ENCODE peak calls at places on chromosomes 3 and 15, in four cellular contexts. O, P, Q and T are unnamed samples.

GRCh38 chr3:50627407-50628051 is 10.6 kb downstream of the MAPKAPK3 start:
- DNase-seq in O (no peak), P (no peak), Q (peak; percentile 44), T (no peak)

GRCh38 chr3:172640751-172641150 is 70.1 kb downstream of the NCEH1 start:
- DNase-seq in O (no peak), P (no peak), Q (no peak), T (no peak)

GRCh38 chr15:44662478-44663409 is 718 bp downstream of the SPG11 start:
- DNase-seq in O (peak; percentile 55), P (peak; percentile 78), Q (no peak), T (peak; percentile 52)

GRCh38 chr3:102471001-102471400 is 36.2 kb downstream of the ZPLD1 start:
- DNase-seq in O (no peak), P (no peak), Q (no peak), T (no peak)

GRCh38 chr3:149657796-149658443 is at the start of gene WWTR1:
- DNase-seq in O (no peak), P (peak; percentile 19), Q (peak; percentile 95), T (no peak)

GRCh38 chr3:188153949-188154757 is at the start of gene LPP:
- DNase-seq in O (no peak), P (peak; percentile 80), Q (peak; percentile 63), T (peak; percentile 65)

GRCh38 chr3:161430307-161430706 is 59.0 kb upstream of the SPTSSB start:
- DNase-seq in O (no peak), P (no peak), Q (no peak), T (no peak)

GRCh38 chr3:141368062-141368924 is at the start of gene ZBTB38:
- DNase-seq in O (no peak), P (no peak), Q (no peak), T (no peak)

GRCh38 chr15:38622908-38623307 is 58.3 kb upstream of the RASGRP1 start:
- DNase-seq in O (no peak), P (no peak), Q (no peak), T (no peak)